ENCODE peak calls at places on chromosomes 13 and 19, in five cellular contexts. M is OCI-LY7, Z is cardiac muscle cell, O is hepatocyte, H is heart right ventricle. N is an unnamed sample.

GRCh38 chr13:40158218-40158617 is 502.8 kb downstream of the COG6 start:
- DNase-seq in M (no peak), Z (no peak), O (no peak), H (no peak), N (no peak)

GRCh38 chr13:27415116-27415515 is 9.3 kb upstream of the GTF3A start:
- DNase-seq in M (no peak), Z (no peak), O (no peak), H (no peak), N (no peak)

GRCh38 chr13:40206241-40207109 is 460.0 kb downstream of the FOXO1 start:
- DNase-seq in M (peak), Z (no peak), O (no peak), H (no peak), N (no peak)

GRCh38 chr19:32675720-32676185 is at the start of gene RGS9BP:
- DNase-seq in M (no peak), Z (peak), O (peak), H (peak), N (peak)

GRCh38 chr19:58020985-58021384 is 12.8 kb upstream of the ZSCAN1 start:
- DNase-seq in M (no peak), Z (no peak), O (no peak), H (no peak), N (no peak)

GRCh38 chr19:55246462-55247451 is 12.1 kb downstream of the PPP6R1 start:
- DNase-seq in M (no peak), Z (no peak), O (no peak), H (no peak), N (no peak)

GRCh38 chr19:19461671-19462622 is 53.4 kb downstream of the TSSK6 start:
- DNase-seq in M (no peak), Z (peak), O (peak), H (peak), N (no peak)

GRCh38 chr13:43191561-43191960 is 168.2 kb downstream of the DNAJC15 start:
- DNase-seq in M (no peak), Z (peak), O (no peak), H (no peak), N (no peak)

GRCh38 chr19:52237771-52238400 is 31.5 kb upstream of the ZNF766 start:
- DNase-seq in M (peak), Z (peak), O (peak), H (peak), N (peak)

GRCh38 chr19:2064788-2065524 is 13.9 kb upstream of the MKNK2 start:
- DNase-seq in M (no peak), Z (no peak), O (peak), H (peak), N (no peak)

GRCh38 chr13:101190976-101191375 is 225.3 kb downstream of the NALCN start:
- DNase-seq in M (no peak), Z (no peak), O (no peak), H (no peak), N (no peak)
- TF ChIP-seq CTCF in M (no peak), Z (no peak), O (no peak), H (no peak), N (no peak)

GRCh38 chr19:5665781-5666513 is 14.4 kb downstream of the MICOS13 start:
- DNase-seq in M (no peak), Z (no peak), O (no peak), H (no peak), N (peak)
- H3K27ac ChIP-seq in M (no peak), Z (peak), O (no peak), H (no peak), N (peak)

DNA sequence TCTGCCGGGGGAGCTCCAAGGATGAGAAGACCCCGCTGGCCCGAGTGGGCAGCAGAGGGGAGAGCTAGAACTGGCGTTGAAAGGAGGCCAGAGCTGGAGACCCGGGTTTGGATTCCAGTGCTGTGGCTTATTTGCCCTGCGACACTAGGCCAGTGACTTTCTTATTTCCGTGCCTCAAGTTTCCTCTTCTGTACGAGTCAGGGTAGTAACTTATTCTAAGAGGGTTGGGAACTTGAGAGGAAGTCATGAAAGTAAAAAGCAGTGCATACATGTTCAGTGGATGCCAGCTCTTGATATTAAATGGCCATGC is 670 bp downstream of the FAM32A start:
- DNase-seq in M (peak), Z (peak), O (no peak), H (no peak), N (no peak)
- TF ChIP-seq CTCF in M (peak), Z (peak), O (no peak), H (peak), N (peak)

DNA sequence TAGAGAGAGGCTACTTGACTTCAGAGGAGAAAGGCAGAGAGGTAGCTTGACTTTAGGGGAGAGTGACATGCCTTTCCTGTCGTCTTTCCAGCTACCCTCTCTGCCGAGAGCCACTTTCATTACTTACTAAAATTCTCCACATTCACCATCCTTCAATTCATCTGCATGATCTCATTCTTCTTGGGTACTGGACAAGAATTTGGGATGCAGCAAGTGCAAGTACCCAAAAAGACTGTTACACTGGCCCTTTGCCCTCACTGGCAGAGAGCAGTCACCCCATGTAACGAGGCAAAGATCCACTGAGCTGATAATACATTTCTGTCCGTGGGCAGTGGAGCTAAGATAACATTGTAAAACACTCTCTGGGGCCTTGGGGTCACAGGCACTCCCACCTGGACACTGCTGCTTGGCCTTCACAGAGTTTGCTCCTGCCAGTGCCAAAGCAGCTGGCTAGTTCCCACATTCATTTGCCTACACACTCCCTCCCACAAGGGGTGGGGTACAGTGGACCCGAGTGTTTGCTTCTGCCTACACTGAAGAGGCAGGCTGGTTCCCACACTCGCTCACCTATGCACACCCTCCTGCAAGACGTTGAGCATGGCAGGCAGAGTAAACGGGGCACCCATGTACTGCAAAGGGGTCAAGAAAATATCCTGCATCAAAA is 1276.9 kb upstream of the PCDH9 start:
- DNase-seq in M (no peak), Z (no peak), O (no peak), H (no peak), N (no peak)
- H3K27ac ChIP-seq in M (no peak), Z (no peak), O (no peak), H (no peak), N (no peak)

GRCh38 chr13:111490611-111491010 is 170.2 kb downstream of the TEX29 start:
- DNase-seq in M (no peak), Z (no peak), O (no peak), H (no peak), N (no peak)

GRCh38 chr13:111489301-111489700 is 168.9 kb downstream of the TEX29 start:
- DNase-seq in M (no peak), Z (no peak), O (no peak), H (no peak), N (no peak)

GRCh38 chr13:111492341-111492945 is 172.0 kb downstream of the TEX29 start:
- DNase-seq in M (no peak), Z (no peak), O (no peak), H (no peak), N (no peak)

GRCh38 chr13:111491659-111492058 is 171.2 kb downstream of the TEX29 start:
- DNase-seq in M (no peak), Z (no peak), O (no peak), H (no peak), N (no peak)

DNA sequence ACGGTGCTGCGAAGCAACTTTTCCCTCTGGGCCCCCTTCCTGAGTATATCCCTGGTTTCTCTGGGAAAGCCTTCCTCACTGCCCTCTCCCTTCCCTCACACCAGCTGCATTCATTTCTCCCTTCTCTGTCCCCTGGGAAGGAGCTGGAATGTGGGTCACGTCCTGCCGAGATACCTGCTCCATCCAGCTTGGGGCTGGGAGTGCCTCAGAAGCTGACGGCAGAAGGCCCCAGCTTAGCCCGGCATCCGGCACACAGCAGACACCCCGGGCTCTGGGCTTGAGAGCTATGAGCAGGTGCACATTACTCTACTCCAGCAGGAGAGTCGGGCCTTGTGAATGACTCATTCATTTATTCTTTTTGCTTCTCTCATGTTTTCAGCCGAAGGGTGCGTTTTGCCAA is 170.6 kb downstream of the TEX29 start:
- DNase-seq in M (no peak), Z (no peak), O (no peak), H (no peak), N (no peak)
- TF ChIP-seq CTCF in M (no peak), Z (no peak), O (no peak), H (no peak), N (no peak)

DNA sequence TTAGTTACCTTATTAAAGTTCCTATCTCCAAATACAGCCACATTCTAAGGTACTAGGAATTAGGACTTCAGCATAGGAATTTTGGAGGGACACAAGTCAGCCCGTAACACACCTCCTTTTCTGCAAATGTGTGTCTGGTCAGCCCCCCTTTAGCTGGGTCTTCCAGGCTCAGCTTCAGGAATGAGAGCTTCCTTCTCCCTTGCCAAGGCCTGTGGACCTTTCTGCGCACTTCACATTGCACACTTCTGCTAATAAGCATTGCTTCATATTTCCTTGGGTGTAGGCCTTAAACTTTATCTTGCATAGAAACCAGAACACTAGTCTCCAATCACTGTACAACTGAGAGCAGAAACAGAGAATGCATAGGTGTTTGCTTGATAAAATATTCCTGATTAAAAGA is 4.5 kb upstream of the STK24 start:
- DNase-seq in M (no peak), Z (no peak), O (no peak), H (no peak), N (no peak)
- H3K27ac ChIP-seq in M (no peak), Z (peak), O (no peak), H (no peak), N (no peak)

DNA sequence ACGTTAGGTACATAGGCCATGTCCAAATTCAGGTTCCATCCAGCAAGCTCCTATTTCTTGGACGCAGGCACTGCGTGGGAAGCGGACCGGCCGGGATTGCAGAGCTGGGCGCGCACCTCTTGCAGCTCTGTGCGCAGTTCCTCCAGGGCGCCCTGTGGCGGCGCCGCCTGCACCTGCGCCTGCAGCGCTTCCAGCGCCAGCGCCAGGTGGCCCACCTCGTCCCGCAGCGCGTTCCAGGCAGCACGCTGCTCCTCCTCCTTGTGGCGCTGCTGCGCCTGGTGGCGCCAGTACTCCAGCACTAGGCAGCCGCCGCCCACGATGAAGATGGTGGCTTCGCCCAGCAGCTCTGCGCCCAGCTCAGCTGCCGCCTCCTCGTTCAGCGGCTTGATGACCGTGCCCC is 31.1 kb downstream of the OPA3 start:
- DNase-seq in M (no peak), Z (peak), O (peak), H (no peak), N (no peak)
- TF ChIP-seq CTCF in M (no peak), Z (no peak), O (peak), H (no peak), N (no peak)

DNA sequence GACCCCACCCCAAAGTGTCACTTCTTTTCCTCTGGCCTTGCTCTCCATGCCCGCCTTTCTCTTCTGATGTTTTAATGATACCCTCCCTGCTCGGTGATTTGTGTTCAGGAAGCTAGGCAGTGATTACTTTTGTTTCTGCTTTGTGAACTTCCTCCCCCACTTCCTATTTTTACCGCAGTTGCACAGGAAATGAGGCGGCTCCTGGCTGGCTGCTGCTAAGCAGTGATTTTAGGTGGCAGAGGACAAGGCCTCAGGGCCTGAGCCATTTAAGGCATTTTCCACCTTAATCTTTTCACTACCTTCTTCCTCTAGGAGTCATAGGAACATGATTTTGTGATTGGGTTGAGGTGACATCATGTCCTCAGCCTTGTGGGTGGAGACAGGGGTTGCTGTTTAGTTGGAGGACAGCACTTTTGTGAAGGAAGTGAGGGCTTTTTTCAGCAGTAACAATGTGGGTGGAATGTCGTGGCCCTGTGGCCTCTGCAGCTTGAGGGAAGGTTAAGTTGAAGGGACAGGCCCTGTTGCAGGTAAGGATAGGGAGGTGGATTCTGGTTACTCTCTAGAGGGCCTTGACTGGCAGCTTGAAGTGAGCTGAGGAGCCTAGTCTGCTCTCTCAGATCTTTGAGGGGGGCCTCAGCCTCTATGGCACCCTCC is 15.7 kb downstream of the GARRE1 start:
- DNase-seq in M (peak), Z (no peak), O (peak), H (peak), N (no peak)
- H3K27ac ChIP-seq in M (peak), Z (peak), O (peak), H (peak), N (peak)

GRCh38 chr13:98541701-98542203 is 35.2 kb downstream of the STK24 start:
- DNase-seq in M (no peak), Z (no peak), O (no peak), H (no peak), N (no peak)
- TF ChIP-seq CTCF in M (no peak), Z (no peak), O (no peak), H (no peak), N (no peak)

DNA sequence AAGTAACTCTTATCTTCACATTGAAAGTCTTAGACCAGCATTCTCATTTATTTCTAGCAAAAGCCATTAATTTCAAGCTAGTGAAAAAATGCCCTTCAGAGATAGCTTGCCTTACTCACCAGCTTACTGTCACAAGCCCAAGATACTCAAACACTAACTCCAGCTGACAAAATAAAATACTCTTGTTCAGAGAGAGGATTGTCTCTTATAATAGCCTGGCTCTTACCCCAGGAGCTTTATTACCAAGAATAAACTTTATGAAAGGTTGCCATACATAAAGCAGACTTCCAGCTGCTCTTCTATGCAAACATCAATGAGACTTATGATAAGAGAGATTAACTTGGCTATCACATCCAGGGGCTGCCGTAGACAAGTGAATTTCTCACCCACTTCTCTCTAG is 53.6 kb downstream of the XPO4 start:
- DNase-seq in M (no peak), Z (peak), O (no peak), H (no peak), N (no peak)
- H3K27ac ChIP-seq in M (no peak), Z (peak), O (no peak), H (peak), N (no peak)

N was measured in AG04450.